ENCODE peak calls at places on chromosomes 1 and 21, in eight cellular contexts. V, S, Z, X, J, Q, B and U are unnamed samples.

GRCh38 chr1:156053770-156054499 is at the start of gene UBQLN4:
- DNase-seq in V (peak; percentile 84), S (peak; percentile 92), Z (peak; percentile 89), X (peak; percentile 93), J (peak; percentile 92), Q (peak; percentile 63), B (peak; percentile 93), U (no peak)

GRCh38 chr1:202205523-202206190 is 12.1 kb downstream of the LGR6 start:
- DNase-seq in V (no peak), S (no peak), Z (no peak), X (peak; percentile 74), J (no peak), Q (no peak), B (no peak), U (no peak)

GRCh38 chr1:10835423-10836421 is 39.3 kb upstream of the CASZ1 start:
- DNase-seq in V (no peak), S (peak; percentile 93), Z (peak; percentile 59), X (peak; percentile 96), J (no peak), Q (no peak), B (peak; percentile 41), U (no peak)

GRCh38 chr1:151963288-151963687 is 30.4 kb downstream of the S100A10 start:
- DNase-seq in V (no peak), S (no peak), Z (no peak), X (no peak), J (no peak), Q (no peak), B (no peak), U (no peak)

GRCh38 chr1:58900401-58900800 is 116.6 kb upstream of the JUN start:
- DNase-seq in V (no peak), S (no peak), Z (no peak), X (no peak), J (no peak), Q (no peak), B (no peak), U (no peak)

GRCh38 chr1:246210751-246211150 is 296.3 kb downstream of the SMYD3 start:
- DNase-seq in V (no peak), S (peak; percentile 41), Z (no peak), X (peak; percentile 79), J (no peak), Q (no peak), B (no peak), U (no peak)

GRCh38 chr21:44466351-44466954 is 11.1 kb downstream of the LRRC3 start:
- DNase-seq in V (no peak), S (no peak), Z (no peak), X (no peak), J (peak; percentile 68), Q (no peak), B (no peak), U (no peak)

GRCh38 chr21:29351691-29352090 is 53.0 kb downstream of the BACH1 start:
- DNase-seq in V (no peak), S (peak; percentile 45), Z (peak; percentile 40), X (no peak), J (no peak), Q (no peak), B (no peak), U (peak; percentile 78)

GRCh38 chr1:92273039-92273438 is 25.7 kb downstream of the GLMN start:
- DNase-seq in V (no peak), S (no peak), Z (no peak), X (no peak), J (no peak), Q (no peak), B (no peak), U (no peak)

GRCh38 chr1:218499021-218499691 is 154.0 kb downstream of the TGFB2 start:
- DNase-seq in V (no peak), S (no peak), Z (no peak), X (no peak), J (no peak), Q (no peak), B (no peak), U (no peak)

GRCh38 chr1:166514067-166514466 is 325.2 kb upstream of the POGK start:
- DNase-seq in V (no peak), S (no peak), Z (no peak), X (no peak), J (no peak), Q (no peak), B (no peak), U (no peak)

GRCh38 chr21:46055863-46056281 is 42.0 kb upstream of the COL6A2 start:
- DNase-seq in V (no peak), S (no peak), Z (no peak), X (no peak), J (no peak), Q (no peak), B (no peak), U (no peak)

GRCh38 chr21:45244799-45245340 is 42.8 kb downstream of the POFUT2 start:
- DNase-seq in V (no peak), S (no peak), Z (no peak), X (no peak), J (no peak), Q (peak; percentile 10), B (no peak), U (no peak)

GRCh38 chr1:36285450-36286101 is 20.6 kb upstream of the SH3D21 start:
- DNase-seq in V (peak; percentile 73), S (peak; percentile 88), Z (peak; percentile 52), X (peak; percentile 93), J (no peak), Q (peak; percentile 75), B (peak; percentile 75), U (peak; percentile 81)

GRCh38 chr21:27108228-27108627 is 141.3 kb upstream of the ADAMTS5 start:
- DNase-seq in V (no peak), S (no peak), Z (no peak), X (no peak), J (no peak), Q (no peak), B (no peak), U (no peak)

GRCh38 chr1:91026320-91026719 is 4.5 kb upstream of the ZNF644 start:
- DNase-seq in V (no peak), S (no peak), Z (no peak), X (no peak), J (no peak), Q (no peak), B (no peak), U (no peak)

GRCh38 chr1:91022518-91022929 is 689 bp upstream of the ZNF644 start:
- DNase-seq in V (no peak), S (no peak), Z (no peak), X (no peak), J (no peak), Q (no peak), B (no peak), U (no peak)

GRCh38 chr1:91024501-91025119 is 2.8 kb upstream of the ZNF644 start:
- DNase-seq in V (no peak), S (no peak), Z (no peak), X (no peak), J (no peak), Q (no peak), B (no peak), U (no peak)

GRCh38 chr1:91021686-91022517 is at the start of gene ZNF644:
- DNase-seq in V (peak; percentile 75), S (peak; percentile 93), Z (peak; percentile 92), X (peak; percentile 95), J (peak; percentile 94), Q (peak; percentile 95), B (peak; percentile 92), U (peak; percentile 78)

DNA sequence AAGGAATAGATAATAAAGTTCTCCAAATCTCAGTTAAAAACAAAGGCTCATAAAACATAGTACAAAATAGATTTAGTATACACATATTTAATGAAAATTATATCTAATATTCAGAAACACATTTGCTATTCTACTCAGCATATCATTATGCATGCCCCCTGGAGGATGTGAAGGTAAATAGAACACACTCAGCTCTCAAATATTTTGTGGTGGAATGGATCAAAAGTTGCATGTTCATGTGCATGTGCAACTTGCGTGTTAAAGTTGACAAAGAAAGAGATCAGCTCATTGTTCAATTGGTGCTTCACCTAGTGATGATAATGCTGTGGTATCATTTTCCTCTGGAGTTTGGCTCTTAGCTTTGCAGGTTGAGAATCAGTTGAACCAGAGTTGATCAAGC is 4.9 kb upstream of the ZNF644 start:
- DNase-seq in V (no peak), S (no peak), Z (no peak), X (no peak), J (no peak), Q (no peak), B (no peak), U (no peak)
- TF ChIP-seq CTCF in V (no peak), S (peak; percentile 51), Z (no peak), X (no peak), J (no peak), Q (no peak), B (peak; percentile 21), U (peak; percentile 43)

DNA sequence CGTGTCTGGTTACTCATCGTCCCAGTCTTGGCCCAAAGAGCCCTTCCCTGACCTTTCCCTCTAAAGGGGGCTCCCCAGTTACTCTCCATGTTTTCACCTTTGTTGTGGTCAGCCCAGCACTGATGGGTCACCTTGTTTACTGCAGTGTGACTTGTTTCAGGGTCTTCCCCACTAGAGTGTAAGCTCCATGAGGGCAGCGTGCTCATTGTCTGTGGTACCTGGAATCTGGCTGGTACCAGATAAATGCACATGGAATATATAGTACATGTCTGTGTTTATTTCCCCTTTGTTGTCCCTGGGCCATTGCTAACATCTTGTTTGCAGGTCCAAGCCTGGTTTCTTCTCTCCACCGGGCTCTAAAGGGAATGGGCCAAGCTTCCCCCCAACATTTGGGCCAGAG is 22.7 kb upstream of the TENT5B start:
- DNase-seq in V (no peak), S (no peak), Z (no peak), X (no peak), J (no peak), Q (no peak), B (no peak), U (no peak)
- H3K4me3 ChIP-seq in V (no peak overlapping the region), S (no peak overlapping the region), Z (no peak overlapping the region), X (no peak overlapping the region), J (no peak overlapping the region), Q (no peak overlapping the region), B (no peak overlapping the region), U (no peak overlapping the region)

GRCh38 chr1:115507256-115507589 is 134.5 kb upstream of the VANGL1 start:
- DNase-seq in V (no peak), S (peak; percentile 56), Z (no peak), X (peak; percentile 69), J (no peak), Q (no peak), B (no peak), U (no peak)
- H3K27ac ChIP-seq in V (no peak overlapping the region), S (no peak overlapping the region), Z (no peak overlapping the region), X (no peak overlapping the region), J (no peak overlapping the region), Q (no peak overlapping the region), B (no peak overlapping the region), U (no peak overlapping the region)

GRCh38 chr1:54571803-54572202 is 23.8 kb downstream of the ACOT11 start:
- DNase-seq in V (no peak), S (no peak), Z (no peak), X (peak; percentile 67), J (no peak), Q (no peak), B (no peak), U (no peak)

GRCh38 chr1:54570161-54570560 is 22.1 kb downstream of the ACOT11 start:
- DNase-seq in V (no peak), S (no peak), Z (no peak), X (no peak), J (no peak), Q (no peak), B (no peak), U (no peak)

GRCh38 chr1:54574158-54574778 is 26.2 kb downstream of the ACOT11 start:
- DNase-seq in V (no peak), S (no peak), Z (no peak), X (no peak), J (no peak), Q (no peak), B (no peak), U (no peak)

GRCh38 chr1:54571326-54571725 is 23.3 kb downstream of the ACOT11 start:
- DNase-seq in V (no peak), S (no peak), Z (no peak), X (no peak), J (no peak), Q (no peak), B (no peak), U (no peak)

GRCh38 chr1:54572236-54572850 is 24.3 kb downstream of the ACOT11 start:
- DNase-seq in V (no peak), S (no peak), Z (no peak), X (peak; percentile 29), J (no peak), Q (no peak), B (no peak), U (no peak)
- TF ChIP-seq CTCF in V (no peak), S (no peak), Z (no peak), X (no peak), J (no peak), Q (no peak), B (no peak), U (no peak)